ENCODE peak calls at places on chromosomes 13 and 19, in four cellular contexts. I is H1, J is GM12878, A is HepG2. L is an unnamed sample.

GRCh38 chr13:27415116-27415515 is 9.3 kb upstream of the GTF3A start:
- DNase-seq in J (no peak), I (no peak), A (no peak), L (no peak)

GRCh38 chr13:108947551-108948030 is 318.2 kb downstream of the MYO16 start:
- DNase-seq in J (no peak), I (no peak), A (no peak), L (no peak)

GRCh38 chr13:110110783-110111182 is 196.2 kb downstream of the COL4A1 start:
- DNase-seq in I (no peak), J (no peak), A (no peak), L (no peak)

GRCh38 chr13:40406405-40407138 is 259.9 kb downstream of the FOXO1 start:
- DNase-seq in I (no peak), J (no peak), A (peak), L (no peak)

GRCh38 chr19:7605490-7606222 is 10.0 kb downstream of the CAMSAP3 start:
- DNase-seq in I (peak), A (peak), J (peak), L (peak)

GRCh38 chr13:25687622-25688225 is 315.9 kb downstream of the ATP8A2 start:
- DNase-seq in J (no peak), I (no peak), A (no peak), L (no peak)

GRCh38 chr13:27041341-27041740 is 130.3 kb downstream of the USP12 start:
- DNase-seq in J (no peak), I (no peak), A (no peak), L (no peak)

GRCh38 chr13:59356607-59357006 is 807.1 kb downstream of the DIAPH3 start:
- DNase-seq in J (no peak), A (no peak), I (no peak), L (no peak)

GRCh38 chr19:5967571-5967970 is 10.4 kb downstream of the RANBP3 start:
- DNase-seq in A (no peak), I (no peak), J (no peak), L (no peak)

GRCh38 chr13:31282741-31283455 is 83.1 kb downstream of the B3GLCT start:
- DNase-seq in I (no peak), J (no peak), A (no peak), L (no peak)

GRCh38 chr13:45615501-45616101 is at the start of gene ERICH6B:
- DNase-seq in A (no peak), J (no peak), I (peak), L (peak)
- TF ChIP-seq ZNF274 in A (no peak), J (no peak), I (no peak), L (no peak)

GRCh38 chr19:58498316-58499020 is 13.3 kb downstream of the SLC27A5 start:
- DNase-seq in I (no peak), J (no peak), A (no peak), L (no peak)
- H3K9ac ChIP-seq in I (peak), J (peak), A (peak), L (peak)

DNA sequence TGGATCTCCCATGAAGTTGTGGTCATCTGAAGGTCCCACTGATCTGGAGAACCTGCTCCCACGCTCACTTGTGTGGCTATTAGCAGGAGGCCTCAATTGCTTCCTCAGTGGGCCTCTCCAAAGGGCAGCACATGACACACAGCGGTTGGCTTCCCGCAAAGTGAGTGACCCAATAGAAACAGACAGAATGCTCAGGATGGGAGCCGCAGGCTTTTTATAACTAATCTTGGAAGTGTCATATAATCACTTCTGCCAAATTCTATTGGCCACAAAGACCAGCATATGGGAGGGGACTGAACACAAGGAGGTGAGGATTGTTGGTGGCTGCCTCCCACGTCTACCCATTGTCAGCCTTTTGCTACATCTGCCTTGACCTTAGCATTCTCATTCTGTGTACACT is 22.1 kb upstream of the EHD2 start:
- DNase-seq in J (no peak), A (no peak), I (no peak), L (no peak)
- TF ChIP-seq SUZ12 in J (no peak), A (no peak), I (no peak), L (no peak)

GRCh38 chr13:114050536-114051450 is 76.9 kb upstream of the C13orf46 start:
- DNase-seq in A (no peak), I (no peak), J (no peak), L (no peak)
- TF ChIP-seq ZNF274 in A (no peak), I (no peak), J (no peak), L (no peak)

GRCh38 chr13:87675851-87676250 is 4.7 kb downstream of the SLITRK5 start:
- DNase-seq in J (no peak), I (no peak), A (no peak), L (no peak)
- H3K9ac ChIP-seq in J (no peak), I (no peak), A (no peak), L (no peak)

GRCh38 chr19:19670070-19670551 is 1.5 kb downstream of the ZNF101 start:
- DNase-seq in J (no peak), I (peak), A (no peak), L (peak)
- TF ChIP-seq SUZ12 in J (no peak), I (no peak), A (no peak), L (no peak)

GRCh38 chr13:19181621-19182485 is at the start of gene TUBA3C:
- DNase-seq in I (no peak), J (no peak), A (no peak), L (no peak)

GRCh38 chr13:19182536-19182935 is 912 bp upstream of the TUBA3C start:
- DNase-seq in J (no peak), I (no peak), A (no peak), L (no peak)

GRCh38 chr13:19181021-19181620 is 503 bp downstream of the TUBA3C start:
- DNase-seq in I (no peak), A (no peak), J (no peak), L (no peak)

GRCh38 chr13:19179916-19180315 is 1.7 kb downstream of the TUBA3C start:
- DNase-seq in A (no peak), I (no peak), J (no peak), L (no peak)

GRCh38 chr13:19178901-19179593 is 2.6 kb downstream of the TUBA3C start:
- DNase-seq in A (no peak), I (no peak), J (no peak), L (no peak)
- TF ChIP-seq ZNF274 in A (no peak), I (no peak), J (no peak), L (no peak)

GRCh38 chr13:75505327-75505726 is 23.4 kb upstream of the TBC1D4 start:
- DNase-seq in A (no peak), I (no peak), J (no peak), L (no peak)

GRCh38 chr13:75511226-75511625 is 26.4 kb downstream of the COMMD6 start:
- DNase-seq in J (no peak), I (no peak), A (no peak), L (no peak)

GRCh38 chr13:75508002-75508548 is 26.1 kb upstream of the TBC1D4 start:
- DNase-seq in A (no peak), J (no peak), I (no peak), L (no peak)

GRCh38 chr13:75507027-75508001 is 25.3 kb upstream of the TBC1D4 start:
- DNase-seq in J (no peak), I (no peak), A (no peak), L (no peak)

GRCh38 chr13:75505966-75506365 is 24.0 kb upstream of the TBC1D4 start:
- DNase-seq in I (no peak), A (no peak), J (no peak), L (no peak)
- H3K9ac ChIP-seq in I (no peak), A (no peak), J (no peak), L (no peak)

DNA sequence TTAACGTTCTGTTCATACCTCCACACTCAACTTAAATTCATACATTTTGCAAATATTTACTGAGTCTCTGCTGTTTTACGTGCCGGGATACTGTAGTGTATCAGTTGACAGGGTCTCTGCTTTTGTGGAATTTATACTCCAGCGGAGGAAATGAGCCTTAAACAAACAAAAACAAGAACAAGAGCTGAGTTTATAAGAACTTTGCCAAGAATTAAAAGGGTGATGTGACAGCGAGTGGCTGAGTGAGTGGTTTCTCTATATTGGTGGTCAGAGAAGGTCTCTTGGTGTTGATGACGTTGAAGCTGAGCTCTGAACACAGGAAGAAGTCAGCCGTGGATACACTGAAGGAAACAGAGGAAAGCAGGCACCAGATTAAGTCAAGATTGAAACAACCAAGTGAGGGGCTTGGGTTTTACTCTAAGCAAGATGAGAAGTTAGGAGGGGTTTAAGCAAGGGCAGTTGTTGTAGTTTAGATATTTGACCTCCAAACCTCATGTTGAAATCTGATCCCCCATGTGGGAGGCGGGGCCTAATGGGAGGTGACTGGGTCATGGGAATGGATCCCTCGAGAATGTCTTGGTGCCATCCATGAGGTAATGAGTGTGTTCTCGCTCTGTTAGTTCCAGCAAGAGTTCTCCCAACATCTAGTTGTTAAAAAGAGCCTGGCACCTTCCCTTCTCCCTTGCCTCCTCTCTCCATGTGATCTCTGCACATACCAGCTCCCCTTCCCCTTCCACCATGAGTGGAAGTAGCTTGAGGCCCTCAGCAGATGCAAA is 248.3 kb downstream of the DCLK1 start:
- DNase-seq in A (no peak), I (no peak), J (no peak), L (no peak)
- TF ChIP-seq SUZ12 in A (no peak), I (no peak), J (no peak), L (no peak)

GRCh38 chr19:1032264-1032867 is 6.0 kb downstream of the CNN2 start:
- DNase-seq in I (no peak), J (no peak), A (no peak), L (no peak)

GRCh38 chr19:1027953-1028902 is 1.8 kb downstream of the CNN2 start:
- DNase-seq in I (peak), J (no peak), A (peak), L (peak)

GRCh38 chr19:1026189-1027019 is at the start of gene CNN2:
- DNase-seq in I (peak), A (peak), J (no peak), L (no peak)

DNA sequence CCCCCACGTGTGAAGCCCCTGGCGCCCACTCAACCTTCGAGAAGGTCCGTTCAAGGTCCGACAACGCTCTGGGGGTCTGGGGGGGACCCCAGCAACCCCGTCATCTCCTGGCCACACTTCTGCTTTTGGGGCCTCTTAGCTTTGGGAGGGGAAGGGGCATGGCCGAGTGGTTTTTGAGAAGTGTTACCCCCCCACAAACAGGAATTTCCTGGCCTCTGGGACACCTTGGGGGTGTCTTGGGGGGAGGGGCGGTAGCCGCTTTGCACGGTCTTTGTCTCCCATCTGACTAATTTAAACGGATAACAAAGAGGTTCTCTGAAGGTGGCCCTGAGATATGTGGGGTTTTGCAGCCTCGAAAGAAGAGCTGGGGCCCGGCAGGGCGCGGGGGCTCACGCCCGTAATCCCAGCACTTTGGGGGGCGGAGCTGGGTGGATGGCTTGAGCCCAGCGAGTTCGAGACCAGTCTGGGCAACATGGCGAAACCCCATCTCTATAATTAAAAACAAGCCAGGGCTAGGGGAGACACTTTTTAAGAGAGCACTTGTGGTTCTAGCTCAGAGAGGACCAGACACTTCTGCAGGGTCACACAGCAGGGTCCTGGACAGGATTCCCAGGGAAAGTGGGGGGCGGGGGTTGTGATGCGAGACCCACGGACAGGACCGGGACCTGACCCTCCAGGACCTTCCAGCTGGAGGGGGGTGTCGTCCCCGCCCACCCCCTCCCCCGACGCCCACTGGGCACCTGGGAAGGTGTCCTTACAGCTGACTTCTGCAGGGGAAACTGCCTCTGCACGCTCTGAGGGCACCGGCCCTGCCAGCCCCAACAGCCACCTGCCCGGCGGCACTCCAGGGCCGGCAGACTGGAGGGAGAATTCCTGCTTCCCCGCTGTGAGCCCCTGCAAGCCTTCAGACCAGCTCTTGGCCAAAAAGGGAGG is 878 bp downstream of the CNN2 start:
- DNase-seq in I (no peak), A (no peak), J (no peak), L (no peak)
- TF ChIP-seq ZNF274 in I (no peak), A (no peak), J (no peak), L (no peak)